ENCODE peak calls at places on chromosomes 7 and 10, in nine cellular contexts. D, U, T, A, K, P, G, L and W are unnamed samples.

GRCh38 chr7:34840176-34840785 is 182.3 kb downstream of the NPSR1 start:
- DNase-seq in D (no peak), U (no peak), T (peak; percentile 34), A (no peak), K (no peak), P (no peak), G (no peak), L (no peak), W (no peak)

GRCh38 chr7:2537981-2538851 is 17.1 kb downstream of the BRAT1 start:
- DNase-seq in D (peak; percentile 27), U (no peak), T (no peak), A (peak; percentile 41), K (no peak), P (no peak), G (no peak), L (no peak), W (no peak)

GRCh38 chr7:144907577-144907976 is 71.7 kb upstream of the TPK1 start:
- DNase-seq in D (no peak), U (no peak), T (no peak), A (no peak), K (no peak), P (no peak), G (no peak), L (no peak), W (no peak)

GRCh38 chr10:52653221-52653501 is 119.4 kb downstream of the MBL2 start:
- DNase-seq in D (no peak), U (no peak), T (no peak), A (no peak), K (no peak), P (no peak), G (no peak), L (no peak), W (no peak)

GRCh38 chr10:33414841-33415240 is 80.4 kb upstream of the NRP1 start:
- DNase-seq in D (no peak), U (no peak), T (no peak), A (no peak), K (no peak), P (no peak), G (no peak), L (no peak), W (no peak)

GRCh38 chr10:12597800-12598750 is 248.7 kb downstream of the CAMK1D start:
- DNase-seq in D (no peak), U (no peak), T (no peak), A (no peak), K (peak; percentile 8), P (no peak), G (no peak), L (no peak), W (no peak)

GRCh38 chr7:6393667-6394056 is 54.1 kb downstream of the DAGLB start:
- DNase-seq in D (no peak), U (no peak), T (no peak), A (no peak), K (no peak), P (no peak), G (no peak), L (no peak), W (no peak)

GRCh38 chr7:80884511-80885195 is 34.2 kb downstream of the SEMA3C start:
- DNase-seq in D (no peak), U (no peak), T (no peak), A (no peak), K (no peak), P (no peak), G (no peak), L (no peak), W (no peak)

GRCh38 chr7:35802649-35803048 is 1.8 kb downstream of the SEPTIN7 start:
- DNase-seq in D (no peak), U (no peak), T (no peak), A (no peak), K (no peak), P (no peak), G (no peak), L (no peak), W (no peak)

GRCh38 chr10:83083866-83084265 is 1055.4 kb upstream of the GHITM start:
- DNase-seq in D (no peak), U (no peak), T (no peak), A (no peak), K (no peak), P (no peak), G (no peak), L (no peak), W (no peak)

GRCh38 chr7:40810274-40810673 is 675.5 kb downstream of the SUGCT start:
- DNase-seq in D (no peak), U (no peak), T (no peak), A (no peak), K (no peak), P (no peak), G (no peak), L (no peak), W (no peak)

GRCh38 chr10:133388973-133389818 is 4.8 kb upstream of the MTG1 start:
- DNase-seq in D (no peak), U (no peak), T (no peak), A (peak; percentile 49), K (no peak), P (no peak), G (no peak), L (no peak), W (no peak)

GRCh38 chr7:118794419-118794818 is 569.9 kb downstream of the ANKRD7 start:
- DNase-seq in D (no peak), U (no peak), T (no peak), A (no peak), K (no peak), P (no peak), G (no peak), L (no peak), W (no peak)

GRCh38 chr10:112246-112645 is 23.0 kb upstream of the ZMYND11 start:
- DNase-seq in D (no peak), U (no peak), T (no peak), A (no peak), K (peak; percentile 5), P (no peak), G (no peak), L (peak; percentile 33), W (no peak)

GRCh38 chr7:24836084-24836483 is 78.8 kb upstream of the GSDME start:
- DNase-seq in D (no peak), U (no peak), T (no peak), A (no peak), K (no peak), P (no peak), G (no peak), L (no peak), W (no peak)

GRCh38 chr7:99617187-99617781 is 538 bp downstream of the ZSCAN25 start:
- DNase-seq in D (no peak), U (peak; percentile 54), T (no peak), A (no peak), K (no peak), P (no peak), G (no peak), L (no peak), W (no peak)

GRCh38 chr10:116146374-116146773 is 126.6 kb downstream of the GFRA1 start:
- DNase-seq in D (no peak), U (no peak), T (no peak), A (no peak), K (peak; percentile 12), P (no peak), G (no peak), L (no peak), W (no peak)

GRCh38 chr7:131908719-131909118 is 352.3 kb upstream of the PODXL start:
- DNase-seq in D (peak; percentile 25), U (peak; percentile 62), T (no peak), A (no peak), K (no peak), P (no peak), G (no peak), L (no peak), W (no peak)

DNA sequence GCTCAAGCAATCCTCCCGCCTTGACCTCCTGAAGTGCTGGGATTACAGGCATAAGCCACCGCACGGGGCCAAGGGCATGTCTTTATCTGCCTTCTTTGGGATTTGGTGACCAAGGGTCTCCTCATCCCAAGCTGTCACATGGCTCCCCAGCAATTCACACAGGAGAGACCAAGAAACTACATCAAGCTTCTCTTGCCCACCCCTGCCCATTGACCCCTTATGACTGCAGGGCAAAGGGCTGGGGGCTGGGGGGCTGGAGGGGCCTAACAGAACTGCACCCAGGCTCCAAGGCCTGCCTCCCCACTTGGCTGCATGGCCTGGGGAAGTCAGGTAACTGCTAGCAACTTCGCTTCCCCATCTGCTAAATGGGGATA is 137.1 kb downstream of the SH3PXD2A start:
- DNase-seq in D (no peak), U (no peak), T (no peak), A (no peak), K (no peak), P (no peak), G (no peak), L (no peak), W (no peak)
- TF ChIP-seq CTCF in D (no peak), U (no peak), T (no peak), A (no peak), K (no peak), P (no peak), G (no peak), L (no peak), W (no peak)

GRCh38 chr7:142867398-142868187 is 12.7 kb downstream of the EPHB6 start:
- DNase-seq in D (no peak), U (no peak), T (no peak), A (no peak), K (no peak), P (no peak), G (no peak), L (no peak), W (no peak)

GRCh38 chr7:142867097-142867378 is 12.2 kb downstream of the EPHB6 start:
- DNase-seq in D (no peak), U (no peak), T (no peak), A (no peak), K (no peak), P (no peak), G (no peak), L (no peak), W (no peak)

GRCh38 chr7:142869434-142869833 is 14.6 kb downstream of the EPHB6 start:
- DNase-seq in D (no peak), U (no peak), T (no peak), A (no peak), K (no peak), P (no peak), G (no peak), L (no peak), W (no peak)

GRCh38 chr7:142868881-142869415 is 14.1 kb downstream of the EPHB6 start:
- DNase-seq in D (no peak), U (no peak), T (no peak), A (no peak), K (no peak), P (no peak), G (no peak), L (no peak), W (no peak)

GRCh38 chr7:142868188-142868811 is 13.4 kb downstream of the EPHB6 start:
- DNase-seq in D (no peak), U (no peak), T (no peak), A (no peak), K (no peak), P (no peak), G (no peak), L (no peak), W (no peak)
- TF ChIP-seq CTCF in D (no peak), U (no peak), T (no peak), A (no peak), K (no peak), P (no peak), G (no peak), L (no peak), W (no peak)

GRCh38 chr10:27454837-27455236 is 49.3 kb upstream of the RAB18 start:
- DNase-seq in D (no peak), U (no peak), T (no peak), A (no peak), K (no peak), P (no peak), G (no peak), L (no peak), W (no peak)
- TF ChIP-seq CTCF in D (no peak), U (no peak), T (no peak), A (no peak), K (no peak), P (no peak), G (no peak), L (no peak), W (no peak)

GRCh38 chr7:69820479-69821192 is 222.4 kb downstream of the AUTS2 start:
- DNase-seq in D (no peak), U (no peak), T (no peak), A (no peak), K (no peak), P (no peak), G (no peak), L (no peak), W (no peak)
- TF ChIP-seq CTCF in D (no peak), U (no peak), T (no peak), A (no peak), K (no peak), P (no peak), G (no peak), L (no peak), W (no peak)